ENCODE peak calls at places on chromosomes 12 and 14, in ten cellular contexts. Q, J, T, E, Y, S, L, A, H and C are unnamed samples.

GRCh38 chr14:104705340-104706047 is 16.1 kb downstream of the INF2 start:
- DNase-seq in Q (no peak), J (no peak), T (peak), E (no peak), Y (no peak), S (no peak), L (no peak), A (no peak), H (no peak), C (no peak)

GRCh38 chr14:73720636-73721035 is 6.5 kb upstream of the PNMA1 start:
- DNase-seq in Q (no peak), J (no peak), T (peak), E (no peak), Y (no peak), S (no peak), L (no peak), A (no peak), H (no peak), C (no peak)

GRCh38 chr12:118645219-118645618 is 268.9 kb downstream of the SUDS3 start:
- DNase-seq in Q (peak), J (no peak), T (no peak), E (no peak), Y (no peak), S (no peak), L (no peak), A (no peak), H (peak), C (no peak)

GRCh38 chr14:50714452-50715073 is 46.5 kb upstream of the SAV1 start:
- DNase-seq in Q (peak), J (no peak), T (no peak), E (no peak), Y (no peak), S (no peak), L (no peak), A (peak), H (no peak), C (no peak)

GRCh38 chr14:35847636-35848035 is 21.5 kb downstream of the BRMS1L start:
- DNase-seq in Q (no peak), J (no peak), T (no peak), E (no peak), Y (no peak), S (no peak), L (no peak), A (no peak), H (no peak), C (no peak)

GRCh38 chr12:31991815-31992214 is 32.6 kb downstream of the RESF1 start:
- DNase-seq in Q (no peak), J (peak), T (no peak), E (no peak), Y (no peak), S (no peak), L (no peak), A (no peak), H (no peak), C (no peak)

GRCh38 chr14:72704507-72704906 is 189.4 kb downstream of the DPF3 start:
- DNase-seq in Q (no peak), J (no peak), T (no peak), E (no peak), Y (no peak), S (no peak), L (no peak), A (no peak), H (no peak), C (no peak)

GRCh38 chr12:128298091-128298490 is 31.1 kb downstream of the TMEM132C start:
- DNase-seq in Q (no peak), J (no peak), T (no peak), E (no peak), Y (no peak), S (no peak), L (no peak), A (no peak), H (no peak), C (no peak)

GRCh38 chr14:20607617-20608016 is 16.4 kb upstream of the RNASE12 start:
- DNase-seq in Q (no peak), J (no peak), T (no peak), E (no peak), Y (no peak), S (no peak), L (no peak), A (no peak), H (no peak), C (no peak)

GRCh38 chr12:131710464-131711457 is at the start of gene SFSWAP:
- DNase-seq in Q (peak), J (peak), T (peak), E (peak), Y (peak), S (peak), L (peak), A (peak), H (peak), C (peak)

GRCh38 chr14:35257809-35258208 is 34.4 kb upstream of the PSMA6 start:
- DNase-seq in Q (no peak), J (no peak), T (no peak), E (no peak), Y (no peak), S (no peak), L (no peak), A (no peak), H (no peak), C (no peak)

GRCh38 chr12:82097438-82097837 is 260.7 kb downstream of the CCDC59 start:
- DNase-seq in Q (no peak), J (no peak), T (no peak), E (no peak), Y (no peak), S (no peak), L (no peak), A (no peak), H (no peak), C (no peak)

GRCh38 chr14:33941727-33942126 is 9.1 kb downstream of the EGLN3 start:
- DNase-seq in Q (no peak), J (no peak), T (no peak), E (no peak), Y (no peak), S (no peak), L (no peak), A (no peak), H (no peak), C (no peak)

GRCh38 chr12:78149459-78149858 is 318.8 kb downstream of the NAV3 start:
- DNase-seq in Q (no peak), J (no peak), T (no peak), E (no peak), Y (no peak), S (peak), L (no peak), A (no peak), H (no peak), C (peak)

GRCh38 chr12:27534060-27534764 is 10.2 kb downstream of the PPFIBP1 start:
- DNase-seq in Q (no peak), J (peak), T (no peak), E (no peak), Y (no peak), S (no peak), L (no peak), A (peak), H (no peak), C (no peak)

GRCh38 chr14:69658664-69659261 is 47.4 kb downstream of the SUSD6 start:
- DNase-seq in Q (no peak), J (no peak), T (no peak), E (no peak), Y (no peak), S (no peak), L (peak), A (no peak), H (no peak), C (no peak)

GRCh38 chr12:48189331-48190125 is 6.1 kb downstream of the CCDC184 start:
- DNase-seq in Q (peak), J (no peak), T (no peak), E (peak), Y (peak), S (peak), L (peak), A (peak), H (peak), C (peak)

GRCh38 chr14:53128706-53129105 is 24.4 kb downstream of the DDHD1 start:
- DNase-seq in Q (no peak), J (no peak), T (no peak), E (no peak), Y (no peak), S (no peak), L (no peak), A (no peak), H (no peak), C (no peak)

GRCh38 chr12:28974166-28974565 is 174.9 kb upstream of the FAR2 start:
- DNase-seq in Q (no peak), J (no peak), T (no peak), E (no peak), Y (no peak), S (no peak), L (no peak), A (no peak), H (no peak), C (no peak)

GRCh38 chr12:58302487-58303011 is 361.2 kb downstream of the ATP23 start:
- DNase-seq in Q (no peak), J (no peak), T (no peak), E (no peak), Y (no peak), S (no peak), L (no peak), A (no peak), H (no peak), C (no peak)

GRCh38 chr12:122006186-122006926 is 15.3 kb upstream of the BCL7A start:
- DNase-seq in Q (no peak), J (no peak), T (no peak), E (no peak), Y (no peak), S (no peak), L (no peak), A (no peak), H (no peak), C (no peak)

GRCh38 chr14:23910081-23910875 is 43.3 kb upstream of the DHRS4 start:
- DNase-seq in Q (peak), J (no peak), T (peak), E (peak), Y (no peak), S (peak), L (no peak), A (peak), H (peak), C (no peak)

GRCh38 chr14:103702095-103702494 is 13.2 kb downstream of the XRCC3 start:
- DNase-seq in Q (no peak), J (no peak), T (no peak), E (no peak), Y (no peak), S (no peak), L (no peak), A (no peak), H (no peak), C (no peak)

GRCh38 chr14:28886940-28887339 is 120.4 kb downstream of the FOXG1 start:
- DNase-seq in Q (no peak), J (no peak), T (no peak), E (no peak), Y (no peak), S (no peak), L (no peak), A (no peak), H (no peak), C (no peak)

GRCh38 chr12:88237954-88238353 is 95.8 kb downstream of the TMTC3 start:
- DNase-seq in Q (no peak), J (no peak), T (no peak), E (no peak), Y (no peak), S (no peak), L (no peak), A (no peak), H (no peak), C (no peak)

GRCh38 chr12:95877622-95878021 is 18.9 kb downstream of the SNRPF start:
- DNase-seq in Q (no peak), J (no peak), T (no peak), E (no peak), Y (no peak), S (no peak), L (no peak), A (no peak), H (no peak), C (no peak)

GRCh38 chr12:3170423-3171194 is 93.4 kb downstream of the TSPAN9 start:
- DNase-seq in Q (no peak), J (no peak), T (peak), E (no peak), Y (no peak), S (no peak), L (no peak), A (no peak), H (no peak), C (no peak)

GRCh38 chr14:96626916-96627315 is 124.7 kb downstream of the PAPOLA start:
- DNase-seq in Q (no peak), J (no peak), T (no peak), E (no peak), Y (no peak), S (no peak), L (no peak), A (no peak), H (no peak), C (no peak)

GRCh38 chr12:116059901-116060300 is 217.6 kb downstream of the MED13L start:
- DNase-seq in Q (no peak), J (no peak), T (no peak), E (no peak), Y (no peak), S (no peak), L (no peak), A (no peak), H (no peak), C (no peak)

GRCh38 chr14:95156765-95157194 is 549 bp downstream of the DICER1 start:
- DNase-seq in Q (peak), J (peak), T (peak), E (peak), Y (peak), S (no peak), L (peak), A (peak), H (peak), C (no peak)

GRCh38 chr12:92411687-92412086 is 266.0 kb upstream of the BTG1 start:
- DNase-seq in Q (no peak), J (no peak), T (no peak), E (no peak), Y (no peak), S (no peak), L (no peak), A (no peak), H (no peak), C (no peak)

GRCh38 chr12:78403681-78404080 is 460.9 kb upstream of the SYT1 start:
- DNase-seq in Q (no peak), J (no peak), T (no peak), E (no peak), Y (no peak), S (no peak), L (no peak), A (no peak), H (no peak), C (no peak)

GRCh38 chr12:122889658-122890561 is 6.0 kb downstream of the VPS37B start:
- DNase-seq in Q (no peak), J (no peak), T (no peak), E (no peak), Y (no peak), S (peak), L (no peak), A (no peak), H (no peak), C (no peak)

GRCh38 chr12:80622271-80622670 is 85.2 kb upstream of the MYF6 start:
- DNase-seq in Q (no peak), J (no peak), T (no peak), E (no peak), Y (no peak), S (peak), L (no peak), A (no peak), H (no peak), C (no peak)

GRCh38 chr12:20268771-20269170 is 99.6 kb upstream of the PDE3A start:
- DNase-seq in Q (no peak), J (no peak), T (no peak), E (no peak), Y (no peak), S (no peak), L (no peak), A (no peak), H (no peak), C (no peak)

GRCh38 chr12:132152411-132152821 is 8.2 kb downstream of the NOC4L start:
- DNase-seq in Q (no peak), J (no peak), T (peak), E (no peak), Y (no peak), S (no peak), L (no peak), A (no peak), H (peak), C (no peak)

GRCh38 chr12:95803817-95804216 is 13.3 kb upstream of the NTN4 start:
- DNase-seq in Q (no peak), J (no peak), T (no peak), E (no peak), Y (no peak), S (no peak), L (no peak), A (no peak), H (no peak), C (no peak)

GRCh38 chr12:119786539-119786938 is 90.6 kb downstream of the CIT start:
- DNase-seq in Q (no peak), J (no peak), T (no peak), E (no peak), Y (no peak), S (no peak), L (no peak), A (no peak), H (no peak), C (no peak)